ENCODE peak calls at places on chromosomes 13 and 19, in four cellular contexts. One of them, this sample, is unnamed.

GRCh38 chr19:46416077-46416709 is 2.8 kb upstream of the CCDC8 start:
- DNase-seq in astrocyte of the spinal cord: peak
- DNase-seq in GM13977: peak
- DNase-seq in keratinocyte: no peak
- DNase-seq in this sample: peak

GRCh38 chr13:107043016-107043957 is 475.4 kb upstream of the ARGLU1 start:
- DNase-seq in keratinocyte: no peak
- DNase-seq in astrocyte of the spinal cord: peak
- DNase-seq in GM13977: no peak
- DNase-seq in this sample: no peak

GRCh38 chr19:342801-343421 is 1.7 kb downstream of the MIER2 start:
- DNase-seq in astrocyte of the spinal cord: peak
- DNase-seq in GM13977: no peak
- DNase-seq in keratinocyte: no peak
- DNase-seq in this sample: no peak

GRCh38 chr19:4061178-4061682 is 5.5 kb downstream of the ZBTB7A start:
- DNase-seq in keratinocyte: no peak
- DNase-seq in astrocyte of the spinal cord: no peak
- DNase-seq in GM13977: no peak
- DNase-seq in this sample: no peak

GRCh38 chr19:18304496-18305312 is 18.2 kb downstream of the LSM4 start:
- DNase-seq in astrocyte of the spinal cord: peak
- DNase-seq in keratinocyte: no peak
- DNase-seq in GM13977: peak
- DNase-seq in this sample: peak

GRCh38 chr19:30890033-30890432 is 459.2 kb downstream of the TSHZ3 start:
- DNase-seq in GM13977: no peak
- DNase-seq in astrocyte of the spinal cord: no peak
- DNase-seq in keratinocyte: no peak
- DNase-seq in this sample: no peak

GRCh38 chr13:102038787-102039186 is 363.1 kb downstream of the FGF14 start:
- DNase-seq in keratinocyte: no peak
- DNase-seq in astrocyte of the spinal cord: no peak
- DNase-seq in GM13977: no peak
- DNase-seq in this sample: no peak

GRCh38 chr19:30345686-30346085 is 26.5 kb upstream of the ZNF536 start:
- DNase-seq in GM13977: no peak
- DNase-seq in astrocyte of the spinal cord: no peak
- DNase-seq in keratinocyte: no peak
- DNase-seq in this sample: no peak

GRCh38 chr13:99871249-99871898 is 100.2 kb downstream of the ZIC5 start:
- DNase-seq in astrocyte of the spinal cord: no peak
- DNase-seq in keratinocyte: no peak
- DNase-seq in GM13977: no peak
- DNase-seq in this sample: no peak

GRCh38 chr19:15298847-15299567 is 33.3 kb downstream of the BRD4 start:
- DNase-seq in astrocyte of the spinal cord: no peak
- DNase-seq in keratinocyte: no peak
- DNase-seq in GM13977: no peak
- DNase-seq in this sample: no peak

GRCh38 chr13:26707122-26708006 is 53.2 kb downstream of the GPR12 start:
- DNase-seq in GM13977: peak
- DNase-seq in astrocyte of the spinal cord: peak
- DNase-seq in keratinocyte: no peak
- DNase-seq in this sample: peak

GRCh38 chr13:41401371-41401770 is 56.0 kb upstream of the RGCC start:
- DNase-seq in astrocyte of the spinal cord: no peak
- DNase-seq in GM13977: no peak
- DNase-seq in keratinocyte: no peak
- DNase-seq in this sample: no peak

GRCh38 chr13:31765441-31765840 is 26.1 kb downstream of the RXFP2 start:
- DNase-seq in astrocyte of the spinal cord: peak
- DNase-seq in keratinocyte: no peak
- DNase-seq in GM13977: no peak
- DNase-seq in this sample: no peak

GRCh38 chr13:51125495-51126226 is 14.6 kb upstream of the C13orf42 start:
- DNase-seq in keratinocyte: peak
- DNase-seq in astrocyte of the spinal cord: peak
- DNase-seq in GM13977: peak
- DNase-seq in this sample: peak

GRCh38 chr19:35040826-35041547 is 534 bp upstream of the HPN start:
- DNase-seq in keratinocyte: no peak
- DNase-seq in GM13977: no peak
- DNase-seq in astrocyte of the spinal cord: no peak
- DNase-seq in this sample: no peak

GRCh38 chr19:41563847-41564514 is 12.0 kb upstream of the CEACAM21 start:
- DNase-seq in GM13977: peak
- DNase-seq in astrocyte of the spinal cord: no peak
- DNase-seq in keratinocyte: no peak
- DNase-seq in this sample: peak

GRCh38 chr13:94860981-94861407 is 148.6 kb upstream of the SOX21 start:
- DNase-seq in GM13977: no peak
- DNase-seq in astrocyte of the spinal cord: peak
- DNase-seq in keratinocyte: no peak
- DNase-seq in this sample: no peak

GRCh38 chr13:27534108-27534975 is 84.0 kb upstream of the MTIF3 start:
- DNase-seq in astrocyte of the spinal cord: no peak
- DNase-seq in keratinocyte: no peak
- DNase-seq in GM13977: no peak
- DNase-seq in this sample: no peak

GRCh38 chr13:102940143-102940542 is 94.3 kb downstream of the ERCC5 start:
- DNase-seq in astrocyte of the spinal cord: no peak
- DNase-seq in GM13977: no peak
- DNase-seq in keratinocyte: no peak
- DNase-seq in this sample: no peak

GRCh38 chr19:35868172-35868822 is at the start of gene APLP1:
- DNase-seq in GM13977: peak
- DNase-seq in astrocyte of the spinal cord: no peak
- DNase-seq in keratinocyte: no peak
- DNase-seq in this sample: peak

GRCh38 chr19:41575998-41576397 is at the start of gene CEACAM21:
- DNase-seq in astrocyte of the spinal cord: no peak
- DNase-seq in GM13977: peak
- DNase-seq in keratinocyte: no peak
- DNase-seq in this sample: peak

GRCh38 chr13:47723898-47724297 is 277.2 kb downstream of the SUCLA2 start:
- DNase-seq in keratinocyte: no peak
- DNase-seq in GM13977: no peak
- DNase-seq in astrocyte of the spinal cord: no peak
- DNase-seq in this sample: no peak

GRCh38 chr13:35964764-35965163 is 166.4 kb downstream of the DCLK1 start:
- DNase-seq in astrocyte of the spinal cord: peak
- DNase-seq in keratinocyte: no peak
- DNase-seq in GM13977: no peak
- DNase-seq in this sample: no peak

GRCh38 chr13:27969073-27969865 is at the start of gene CDX2:
- DNase-seq in keratinocyte: no peak
- DNase-seq in GM13977: peak
- DNase-seq in astrocyte of the spinal cord: no peak
- DNase-seq in this sample: no peak

GRCh38 chr19:46944918-46945628 is 74.6 kb upstream of the NPAS1 start:
- DNase-seq in keratinocyte: no peak
- DNase-seq in GM13977: no peak
- DNase-seq in astrocyte of the spinal cord: peak
- DNase-seq in this sample: no peak

GRCh38 chr19:57241181-57241580 is 749 bp downstream of the ZNF805 start:
- DNase-seq in GM13977: peak
- DNase-seq in astrocyte of the spinal cord: peak
- DNase-seq in keratinocyte: no peak
- DNase-seq in this sample: no peak

GRCh38 chr13:23609414-23610186 is 39.4 kb downstream of the TNFRSF19 start:
- DNase-seq in astrocyte of the spinal cord: peak
- DNase-seq in GM13977: no peak
- DNase-seq in keratinocyte: no peak
- DNase-seq in this sample: no peak

GRCh38 chr13:30608364-30608763 is 9.4 kb upstream of the USPL1 start:
- DNase-seq in GM13977: no peak
- DNase-seq in astrocyte of the spinal cord: no peak
- DNase-seq in keratinocyte: no peak
- DNase-seq in this sample: no peak

GRCh38 chr13:24630851-24631341 is 49.3 kb upstream of the ATP12A start:
- DNase-seq in keratinocyte: peak
- DNase-seq in astrocyte of the spinal cord: no peak
- DNase-seq in GM13977: no peak
- DNase-seq in this sample: no peak

GRCh38 chr13:75258159-75258782 is 223.7 kb downstream of the TBC1D4 start:
- DNase-seq in GM13977: no peak
- DNase-seq in keratinocyte: no peak
- DNase-seq in astrocyte of the spinal cord: peak
- DNase-seq in this sample: no peak

GRCh38 chr19:33676999-33677665 is 55.4 kb downstream of the CHST8 start:
- DNase-seq in astrocyte of the spinal cord: no peak
- DNase-seq in GM13977: no peak
- DNase-seq in keratinocyte: no peak
- DNase-seq in this sample: no peak

GRCh38 chr13:44668707-44669106 is 92.6 kb upstream of the TSC22D1 start:
- DNase-seq in GM13977: no peak
- DNase-seq in keratinocyte: no peak
- DNase-seq in astrocyte of the spinal cord: peak
- DNase-seq in this sample: no peak

GRCh38 chr19:13056052-13056660 is 46.5 kb downstream of the LYL1 start:
- DNase-seq in astrocyte of the spinal cord: peak
- DNase-seq in GM13977: no peak
- DNase-seq in keratinocyte: peak
- DNase-seq in this sample: no peak

GRCh38 chr13:47499358-47500150 is 501.5 kb downstream of the SUCLA2 start:
- DNase-seq in astrocyte of the spinal cord: peak
- DNase-seq in keratinocyte: no peak
- DNase-seq in GM13977: no peak
- DNase-seq in this sample: no peak

GRCh38 chr13:100533588-100534041 is 55.0 kb downstream of the GGACT start:
- DNase-seq in GM13977: no peak
- DNase-seq in astrocyte of the spinal cord: no peak
- DNase-seq in keratinocyte: no peak
- DNase-seq in this sample: no peak

GRCh38 chr19:32318884-32319520 is 26.4 kb upstream of the ZNF507 start:
- DNase-seq in GM13977: peak
- DNase-seq in keratinocyte: no peak
- DNase-seq in astrocyte of the spinal cord: no peak
- DNase-seq in this sample: no peak

GRCh38 chr13:60138674-60139073 is 25.1 kb downstream of the DIAPH3 start:
- DNase-seq in GM13977: no peak
- DNase-seq in keratinocyte: no peak
- DNase-seq in astrocyte of the spinal cord: no peak
- DNase-seq in this sample: no peak

GRCh38 chr13:60139272-60139671 is 24.5 kb downstream of the DIAPH3 start:
- DNase-seq in keratinocyte: no peak
- DNase-seq in GM13977: no peak
- DNase-seq in astrocyte of the spinal cord: peak
- DNase-seq in this sample: no peak

GRCh38 chr13:60135344-60135743 is 28.4 kb downstream of the DIAPH3 start:
- DNase-seq in astrocyte of the spinal cord: no peak
- DNase-seq in GM13977: no peak
- DNase-seq in keratinocyte: no peak
- DNase-seq in this sample: no peak

GRCh38 chr13:60137911-60138570 is 25.7 kb downstream of the DIAPH3 start:
- DNase-seq in astrocyte of the spinal cord: no peak
- DNase-seq in keratinocyte: no peak
- DNase-seq in GM13977: no peak
- DNase-seq in this sample: no peak

GRCh38 chr13:60134376-60134775 is 29.4 kb downstream of the DIAPH3 start:
- DNase-seq in astrocyte of the spinal cord: no peak
- DNase-seq in GM13977: no peak
- DNase-seq in keratinocyte: no peak
- DNase-seq in this sample: no peak
- TF ChIP-seq CTCF in astrocyte of the spinal cord: peak
- TF ChIP-seq CTCF in GM13977: peak
- TF ChIP-seq CTCF in keratinocyte: peak
- TF ChIP-seq CTCF in this sample: peak

GRCh38 chr13:76886292-76887061 is at the start of gene KCTD12:
- DNase-seq in astrocyte of the spinal cord: peak
- DNase-seq in keratinocyte: no peak
- DNase-seq in GM13977: peak
- DNase-seq in this sample: peak
- TF ChIP-seq CTCF in astrocyte of the spinal cord: peak
- TF ChIP-seq CTCF in keratinocyte: peak
- TF ChIP-seq CTCF in GM13977: peak
- TF ChIP-seq CTCF in this sample: peak

DNA sequence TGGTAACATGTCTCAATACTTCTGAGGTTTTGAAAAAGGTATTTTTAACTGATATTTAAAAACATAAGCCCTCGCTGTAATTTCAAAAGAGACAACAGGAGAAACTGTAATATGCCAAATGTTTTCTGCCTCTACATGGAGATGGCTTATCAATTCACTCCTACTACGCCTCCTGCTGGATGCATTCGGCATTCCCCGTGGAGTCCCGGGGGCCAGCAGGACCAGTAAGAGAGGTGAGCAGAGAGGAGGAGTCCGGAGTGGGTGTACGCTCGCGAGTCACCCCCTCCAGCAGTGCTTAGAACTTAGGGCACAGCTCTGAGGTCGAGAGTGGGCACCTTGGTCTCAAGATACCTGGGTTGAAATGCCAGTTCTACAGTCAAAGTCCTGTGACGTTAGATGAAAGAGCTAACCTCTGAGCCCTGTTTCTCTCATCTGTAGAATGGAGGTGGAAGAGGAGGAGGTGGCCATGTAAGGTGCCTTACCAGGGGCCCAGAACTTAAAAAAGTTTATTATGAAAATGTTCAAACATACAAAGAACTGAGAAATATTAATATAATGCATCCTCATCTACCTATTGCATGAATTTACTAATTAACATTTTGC is 110.2 kb downstream of the STK24 start:
- DNase-seq in keratinocyte: no peak
- DNase-seq in GM13977: no peak
- DNase-seq in astrocyte of the spinal cord: peak
- DNase-seq in this sample: no peak
- TF ChIP-seq CTCF in keratinocyte: peak
- TF ChIP-seq CTCF in GM13977: peak
- TF ChIP-seq CTCF in astrocyte of the spinal cord: peak
- TF ChIP-seq CTCF in this sample: peak

GRCh38 chr13:87777395-87777794 is 106.2 kb downstream of the SLITRK5 start:
- DNase-seq in astrocyte of the spinal cord: peak
- DNase-seq in GM13977: no peak
- DNase-seq in keratinocyte: no peak
- DNase-seq in this sample: no peak
- TF ChIP-seq CTCF in astrocyte of the spinal cord: no peak
- TF ChIP-seq CTCF in GM13977: no peak
- TF ChIP-seq CTCF in keratinocyte: no peak
- TF ChIP-seq CTCF in this sample: no peak

DNA sequence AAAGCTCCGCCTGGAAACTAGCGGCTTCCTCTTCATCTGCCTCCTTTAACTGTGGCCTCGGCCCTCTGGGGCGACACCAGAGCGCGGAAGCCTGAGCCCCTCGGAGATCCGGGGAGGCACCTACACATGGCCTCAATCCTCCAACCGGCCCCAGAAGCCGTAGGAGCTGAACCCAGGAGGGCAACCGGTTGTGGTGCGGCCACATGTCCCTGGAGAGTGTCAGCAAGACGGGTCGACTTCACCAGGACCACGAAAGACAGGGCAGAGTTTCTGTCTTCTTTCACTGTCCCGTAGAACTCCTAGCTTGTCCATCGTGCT is 3.7 kb upstream of the SOX1 start:
- DNase-seq in astrocyte of the spinal cord: no peak
- DNase-seq in GM13977: no peak
- DNase-seq in keratinocyte: no peak
- DNase-seq in this sample: no peak
- TF ChIP-seq CTCF in astrocyte of the spinal cord: no peak
- TF ChIP-seq CTCF in GM13977: no peak
- TF ChIP-seq CTCF in keratinocyte: no peak
- TF ChIP-seq CTCF in this sample: no peak

This sample was measured in GM10248.